ENCODE peak calls at places on chromosomes 2 and 18, in six cellular contexts. O is activated naive CD4-positive, alpha-beta T cell treated with anti-CD3 and anti-CD28 coated beads, Interleukin-2, amount 50 U/mL, for 72 hours; J is activated T-cell treated with anti-CD3 and anti-CD28 coated beads, Interleukin-2, amount 50 U/mL, for 72 hours; V is SK-N-SH treated with all-trans-retinoic acid at 6 μM for 48 hours; R is CD4-positive, alpha-beta T cell; T is pancreas. X is an unnamed sample.

GRCh38 chr18:61582205-61582710 is 249.0 kb downstream of the CDH20 start:
- ATAC-seq in O (no peak), J (no peak), V (peak; percentile 73), R (no peak), T (peak; percentile 10), X (peak; percentile 9)

GRCh38 chr2:241061275-241061674 is 40.8 kb downstream of the MTERF4 start:
- ATAC-seq in O (no peak), J (no peak), V (no peak), R (no peak), T (no peak), X (no peak)

GRCh38 chr2:20672191-20672951 is 5.4 kb downstream of the GDF7 start:
- ATAC-seq in O (no peak), J (no peak), V (no peak), R (no peak), T (no peak), X (no peak)

GRCh38 chr18:35220424-35220823 is 20.4 kb upstream of the ZNF397 start:
- ATAC-seq in O (no peak), J (no peak), V (no peak), R (no peak), T (no peak), X (no peak)

GRCh38 chr2:134934150-134934549 is 15.5 kb downstream of the CCNT2 start:
- ATAC-seq in O (no peak), J (no peak), V (no peak), R (no peak), T (peak; percentile 16), X (no peak)

GRCh38 chr2:227826563-227826962 is 12.9 kb downstream of the CCL20 start:
- ATAC-seq in O (no peak), J (peak; percentile 48), V (no peak), R (peak; percentile 60), T (no peak), X (peak; percentile 60)

GRCh38 chr2:14941151-14941631 is 308.7 kb downstream of the LRATD1 start:
- ATAC-seq in O (no peak), J (no peak), V (no peak), R (no peak), T (peak; percentile 52), X (no peak)

GRCh38 chr2:172375247-172375646 is 52.1 kb upstream of the ITGA6 start:
- ATAC-seq in O (no peak), J (no peak), V (no peak), R (no peak), T (peak; percentile 32), X (no peak)

GRCh38 chr2:101768480-101769077 is 71.1 kb downstream of the MAP4K4 start:
- ATAC-seq in O (no peak), J (no peak), V (no peak), R (peak; percentile 76), T (no peak), X (no peak)

GRCh38 chr2:85309699-85310321 is 18.0 kb downstream of the TGOLN2 start:
- ATAC-seq in O (peak; percentile 33), J (peak; percentile 30), V (peak; percentile 4), R (peak; percentile 48), T (no peak), X (peak; percentile 28)